ENCODE peak calls at places on chromosomes 7 and 10, in seven cellular contexts. W is stimulated activated CD8-positive, alpha-beta memory T cell treated with anti-CD3 and anti-CD28 coated beads, Interleukin-15, amount 100 ng/mL, for 24 hours; I is psoas muscle; C is activated CD4-positive, CD25-positive, alpha-beta regulatory T cell; M is SK-N-SH; A is stimulated activated CD4-positive, alpha-beta T cell treated with anti-CD3 and anti-CD28 coated beads, Interleukin-15, amount 100 ng/mL, for 1 hour; J is GDM1. Z is an unnamed sample.

GRCh38 chr10:13915710-13916109 is 328.9 kb downstream of the PRPF18 start:
- DNase-seq in W (no peak), I (no peak), C (no peak), M (no peak), A (no peak), J (no peak), Z (no peak)

GRCh38 chr7:74199551-74200355 is 10.1 kb upstream of the LAT2 start:
- DNase-seq in W (no peak), I (no peak), C (no peak), M (no peak), A (no peak), J (no peak), Z (no peak)

GRCh38 chr10:110326351-110327032 is 21.8 kb upstream of the SMNDC1 start:
- DNase-seq in W (no peak), I (no peak), C (no peak), M (no peak), A (no peak), J (no peak), Z (no peak)

GRCh38 chr10:4867109-4867519 is 41.1 kb downstream of the AKR1E2 start:
- DNase-seq in W (no peak), I (no peak), C (no peak), M (no peak), A (no peak), J (no peak), Z (no peak)

GRCh38 chr10:93580824-93581223 is 14.4 kb downstream of the FFAR4 start:
- DNase-seq in W (no peak), I (no peak), C (no peak), M (no peak), A (no peak), J (no peak), Z (no peak)

GRCh38 chr10:103614511-103615158 is 121.1 kb downstream of the NEURL1 start:
- DNase-seq in W (no peak), I (no peak), C (no peak), M (no peak), A (no peak), J (no peak), Z (no peak)

GRCh38 chr10:62037166-62037831 is 135.8 kb downstream of the ARID5B start:
- DNase-seq in W (no peak), I (no peak), C (no peak), M (no peak), A (no peak), J (no peak), Z (no peak)

GRCh38 chr10:93993782-93994668 is at the start of gene PLCE1:
- DNase-seq in W (no peak), I (peak), C (no peak), M (peak), A (no peak), J (no peak), Z (no peak)

GRCh38 chr10:133231244-133231945 is 1.4 kb downstream of the UTF1 start:
- DNase-seq in W (no peak), I (no peak), C (no peak), M (no peak), A (no peak), J (no peak), Z (no peak)

GRCh38 chr10:99630439-99630838 is 10.2 kb upstream of the SLC25A28 start:
- DNase-seq in W (no peak), I (no peak), C (no peak), M (peak), A (no peak), J (peak), Z (no peak)

GRCh38 chr10:61606971-61607907 is 55.5 kb upstream of the CABCOCO1 start:
- DNase-seq in W (no peak), I (no peak), C (no peak), M (no peak), A (no peak), J (no peak), Z (no peak)

GRCh38 chr10:18469125-18469524 is 182.3 kb downstream of the NSUN6 start:
- DNase-seq in W (no peak), I (no peak), C (no peak), M (no peak), A (no peak), J (no peak), Z (no peak)

GRCh38 chr7:41699532-41699931 is 3.4 kb downstream of the INHBA start:
- DNase-seq in W (no peak), I (no peak), C (no peak), M (no peak), A (no peak), J (no peak), Z (no peak)

GRCh38 chr10:130181858-130182257 is 45.7 kb downstream of the GLRX3 start:
- DNase-seq in W (no peak), I (no peak), C (no peak), M (no peak), A (no peak), J (no peak), Z (no peak)

GRCh38 chr7:101817031-101817929 is at the start of gene CUX1:
- DNase-seq in W (no peak), I (peak), C (no peak), M (peak), A (no peak), J (no peak), Z (peak)

GRCh38 chr7:22430457-22430856 is 69.5 kb downstream of the STEAP1B start:
- DNase-seq in W (no peak), I (no peak), C (no peak), M (no peak), A (no peak), J (no peak), Z (no peak)

GRCh38 chr7:71885487-71885886 is 526.7 kb downstream of the CALN1 start:
- DNase-seq in W (no peak), I (no peak), C (no peak), M (no peak), A (no peak), J (no peak), Z (no peak)

GRCh38 chr7:135575296-135575695 is 17.6 kb downstream of the NUP205 start:
- DNase-seq in W (no peak), I (no peak), C (no peak), M (no peak), A (no peak), J (no peak), Z (no peak)

GRCh38 chr7:122307228-122307619 is 2.7 kb upstream of the FEZF1 start:
- DNase-seq in W (no peak), I (no peak), C (no peak), M (no peak), A (no peak), J (no peak), Z (no peak)

GRCh38 chr7:80385512-80385911 is 126.4 kb downstream of the GNAT3 start:
- DNase-seq in W (no peak), I (no peak), C (no peak), M (no peak), A (no peak), J (no peak), Z (no peak)

GRCh38 chr7:87866089-87866488 is 10.1 kb downstream of the SLC25A40 start:
- DNase-seq in W (no peak), I (no peak), C (no peak), M (no peak), A (no peak), J (no peak), Z (no peak)

Z was measured in activated B cell treated with CpG ODN at 0.5 μM for 24 hours.